ENCODE peak calls at places on chromosomes 16 and 17, in five cellular contexts. One of them, this sample, is unnamed.

GRCh38 chr16:52964290-52964689 is 88.4 kb downstream of the CHD9NB start:
- DNase-seq in A549: no peak
- DNase-seq in suprapubic skin: no peak
- DNase-seq in ovary: no peak
- DNase-seq in Peyer's patch: no peak
- DNase-seq in this sample: no peak

GRCh38 chr16:5024632-5025031 is 9.1 kb downstream of the NAGPA start:
- DNase-seq in A549: peak
- DNase-seq in suprapubic skin: no peak
- DNase-seq in ovary: no peak
- DNase-seq in Peyer's patch: no peak
- DNase-seq in this sample: peak

GRCh38 chr17:16190703-16191360 is 24.5 kb downstream of the NCOR1 start:
- DNase-seq in A549: no peak
- DNase-seq in suprapubic skin: no peak
- DNase-seq in ovary: no peak
- DNase-seq in Peyer's patch: no peak
- DNase-seq in this sample: no peak

GRCh38 chr17:47729486-47729885 is 3.5 kb upstream of the TBX21 start:
- DNase-seq in A549: no peak
- DNase-seq in suprapubic skin: no peak
- DNase-seq in ovary: no peak
- DNase-seq in Peyer's patch: no peak
- DNase-seq in this sample: no peak

GRCh38 chr16:88088161-88088581 is 136.9 kb downstream of the BANP start:
- DNase-seq in A549: no peak
- DNase-seq in suprapubic skin: no peak
- DNase-seq in ovary: no peak
- DNase-seq in Peyer's patch: no peak
- DNase-seq in this sample: no peak

GRCh38 chr17:21376835-21377690 is 906 bp downstream of the KCNJ12 start:
- DNase-seq in A549: peak
- DNase-seq in suprapubic skin: no peak
- DNase-seq in ovary: no peak
- DNase-seq in Peyer's patch: no peak
- DNase-seq in this sample: peak

GRCh38 chr17:78329263-78330059 is 30.4 kb downstream of the SOCS3 start:
- DNase-seq in A549: no peak
- DNase-seq in suprapubic skin: no peak
- DNase-seq in ovary: peak
- DNase-seq in Peyer's patch: no peak
- DNase-seq in this sample: no peak

GRCh38 chr17:58238147-58238634 is at the start of gene LPO:
- DNase-seq in A549: no peak
- DNase-seq in suprapubic skin: no peak
- DNase-seq in ovary: no peak
- DNase-seq in Peyer's patch: no peak
- DNase-seq in this sample: no peak

GRCh38 chr16:81995651-81996050 is 15.6 kb downstream of the SDR42E1 start:
- DNase-seq in A549: no peak
- DNase-seq in suprapubic skin: no peak
- DNase-seq in ovary: no peak
- DNase-seq in Peyer's patch: no peak
- DNase-seq in this sample: no peak

GRCh38 chr17:62657664-62658063 is 30.2 kb downstream of the MRC2 start:
- DNase-seq in A549: no peak
- DNase-seq in suprapubic skin: no peak
- DNase-seq in ovary: no peak
- DNase-seq in Peyer's patch: no peak
- DNase-seq in this sample: no peak

GRCh38 chr17:63431939-63432804 is 13.9 kb downstream of the CYB561 start:
- DNase-seq in A549: no peak
- DNase-seq in suprapubic skin: no peak
- DNase-seq in ovary: no peak
- DNase-seq in Peyer's patch: peak
- DNase-seq in this sample: no peak

GRCh38 chr17:80931421-80932265 is 60.0 kb upstream of the CHMP6 start:
- DNase-seq in A549: no peak
- DNase-seq in suprapubic skin: no peak
- DNase-seq in ovary: no peak
- DNase-seq in Peyer's patch: peak
- DNase-seq in this sample: no peak

GRCh38 chr17:8056232-8056975 is 17.5 kb downstream of the ALOX15B start:
- DNase-seq in A549: no peak
- DNase-seq in suprapubic skin: peak
- DNase-seq in ovary: no peak
- DNase-seq in Peyer's patch: peak
- DNase-seq in this sample: peak

GRCh38 chr16:79171504-79172240 is 428.9 kb downstream of the MAF start:
- DNase-seq in A549: no peak
- DNase-seq in suprapubic skin: no peak
- DNase-seq in ovary: no peak
- DNase-seq in Peyer's patch: no peak
- DNase-seq in this sample: no peak

GRCh38 chr17:72710834-72711233 is 381.7 kb downstream of the SLC39A11 start:
- DNase-seq in A549: no peak
- DNase-seq in suprapubic skin: no peak
- DNase-seq in ovary: no peak
- DNase-seq in Peyer's patch: no peak
- DNase-seq in this sample: no peak

GRCh38 chr16:64051826-64052225 is 1070.0 kb downstream of the CDH11 start:
- DNase-seq in A549: no peak
- DNase-seq in suprapubic skin: no peak
- DNase-seq in ovary: no peak
- DNase-seq in Peyer's patch: no peak
- DNase-seq in this sample: no peak

GRCh38 chr16:80158766-80159165 is 382.0 kb upstream of the DYNLRB2 start:
- DNase-seq in A549: peak
- DNase-seq in suprapubic skin: no peak
- DNase-seq in ovary: no peak
- DNase-seq in Peyer's patch: no peak
- DNase-seq in this sample: no peak

GRCh38 chr16:31112711-31113419 is 4.6 kb upstream of the KAT8 start:
- DNase-seq in A549: no peak
- DNase-seq in suprapubic skin: no peak
- DNase-seq in ovary: no peak
- DNase-seq in Peyer's patch: no peak
- DNase-seq in this sample: peak

GRCh38 chr16:10594312-10594950 is 14.0 kb upstream of the EMP2 start:
- DNase-seq in A549: no peak
- DNase-seq in suprapubic skin: peak
- DNase-seq in ovary: no peak
- DNase-seq in Peyer's patch: peak
- DNase-seq in this sample: no peak

GRCh38 chr17:2393184-2393953 is 7.5 kb downstream of the MNT start:
- DNase-seq in A549: peak
- DNase-seq in suprapubic skin: peak
- DNase-seq in ovary: peak
- DNase-seq in Peyer's patch: peak
- DNase-seq in this sample: peak

GRCh38 chr17:64437944-64438525 is 10.9 kb upstream of the MILR1 start:
- DNase-seq in A549: no peak
- DNase-seq in suprapubic skin: no peak
- DNase-seq in ovary: no peak
- DNase-seq in Peyer's patch: no peak
- DNase-seq in this sample: no peak

GRCh38 chr16:35575432-35575821 is 2116.0 kb downstream of the TP53TG3F start:
- DNase-seq in A549: no peak
- DNase-seq in suprapubic skin: no peak
- DNase-seq in ovary: no peak
- DNase-seq in Peyer's patch: no peak
- DNase-seq in this sample: no peak

GRCh38 chr17:80957461-80957941 is 34.1 kb upstream of the CHMP6 start:
- DNase-seq in A549: no peak
- DNase-seq in suprapubic skin: no peak
- DNase-seq in ovary: no peak
- DNase-seq in Peyer's patch: no peak
- DNase-seq in this sample: peak

GRCh38 chr16:67451704-67452435 is 20.9 kb downstream of the HSD11B2 start:
- DNase-seq in A549: no peak
- DNase-seq in suprapubic skin: no peak
- DNase-seq in ovary: no peak
- DNase-seq in Peyer's patch: peak
- DNase-seq in this sample: peak

GRCh38 chr17:29070795-29071194 is 27.9 kb downstream of the PIPOX start:
- DNase-seq in A549: no peak
- DNase-seq in suprapubic skin: no peak
- DNase-seq in ovary: no peak
- DNase-seq in Peyer's patch: no peak
- DNase-seq in this sample: no peak

GRCh38 chr17:82098939-82099765 is 1.1 kb upstream of the FASN start:
- DNase-seq in A549: no peak
- DNase-seq in suprapubic skin: no peak
- DNase-seq in ovary: no peak
- DNase-seq in Peyer's patch: no peak
- DNase-seq in this sample: no peak
- TF ChIP-seq POLR2A in A549: no peak
- TF ChIP-seq POLR2A in suprapubic skin: no peak
- TF ChIP-seq POLR2A in ovary: no peak
- TF ChIP-seq POLR2A in Peyer's patch: no peak
- TF ChIP-seq POLR2A in this sample: no peak

GRCh38 chr17:50520483-50520882 is 12.1 kb upstream of the EPN3 start:
- DNase-seq in A549: no peak
- DNase-seq in suprapubic skin: no peak
- DNase-seq in ovary: no peak
- DNase-seq in Peyer's patch: no peak
- DNase-seq in this sample: no peak

GRCh38 chr17:50517504-50518264 is 9.4 kb downstream of the MYCBPAP start:
- DNase-seq in A549: no peak
- DNase-seq in suprapubic skin: no peak
- DNase-seq in ovary: no peak
- DNase-seq in Peyer's patch: no peak
- DNase-seq in this sample: no peak

GRCh38 chr17:50519141-50519834 is 11.0 kb downstream of the MYCBPAP start:
- DNase-seq in A549: no peak
- DNase-seq in suprapubic skin: no peak
- DNase-seq in ovary: no peak
- DNase-seq in Peyer's patch: no peak
- DNase-seq in this sample: no peak

GRCh38 chr17:50516980-50517379 is 8.7 kb downstream of the MYCBPAP start:
- DNase-seq in A549: no peak
- DNase-seq in suprapubic skin: no peak
- DNase-seq in ovary: no peak
- DNase-seq in Peyer's patch: no peak
- DNase-seq in this sample: no peak

DNA sequence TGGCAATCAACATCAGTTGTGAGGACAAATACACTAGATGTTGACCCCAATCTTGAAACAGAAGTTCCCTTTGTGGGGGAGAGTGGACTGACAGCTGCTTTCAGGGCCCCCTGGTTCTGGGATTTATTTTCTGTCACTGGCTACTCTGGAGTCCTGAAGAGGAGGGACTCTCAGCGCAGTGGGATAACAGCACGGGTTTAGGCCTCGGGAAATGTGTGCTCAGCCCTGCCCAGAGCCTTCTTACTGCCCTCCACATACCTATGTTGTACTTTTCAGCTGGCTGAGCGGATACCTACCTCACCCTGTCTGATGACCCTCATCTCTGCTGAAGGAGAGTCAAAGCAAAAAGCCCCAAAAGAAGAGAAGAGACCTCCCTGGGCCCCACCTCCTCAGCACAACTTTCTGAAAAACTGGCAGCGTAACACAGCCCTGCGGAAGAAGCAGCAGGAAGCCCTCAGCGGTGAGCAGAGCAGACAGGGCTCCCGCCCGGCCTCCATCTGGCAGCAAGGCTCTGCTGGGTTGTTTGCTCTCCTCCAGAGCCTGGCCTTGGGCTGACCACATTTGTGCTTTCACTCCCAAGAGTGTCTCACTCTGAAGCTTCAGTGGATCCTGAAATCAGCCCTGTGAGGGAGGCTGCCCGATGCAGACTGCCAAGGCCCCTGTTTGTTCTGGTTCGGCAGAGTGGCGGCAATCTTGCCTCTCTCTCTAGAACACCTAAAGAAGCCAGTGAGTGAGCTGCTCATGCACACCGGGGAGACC is 10.2 kb downstream of the MYCBPAP start:
- DNase-seq in A549: no peak
- DNase-seq in suprapubic skin: no peak
- DNase-seq in ovary: peak
- DNase-seq in Peyer's patch: no peak
- DNase-seq in this sample: no peak
- H3K27ac ChIP-seq in A549: no peak
- H3K27ac ChIP-seq in suprapubic skin: peak
- H3K27ac ChIP-seq in ovary: peak
- H3K27ac ChIP-seq in Peyer's patch: no peak
- H3K27ac ChIP-seq in this sample: no peak

GRCh38 chr16:29730649-29731048 is 15.1 kb downstream of the C16orf54 start:
- DNase-seq in A549: no peak
- DNase-seq in suprapubic skin: no peak
- DNase-seq in ovary: no peak
- DNase-seq in Peyer's patch: no peak
- DNase-seq in this sample: no peak
- TF ChIP-seq POLR2A in A549: no peak
- TF ChIP-seq POLR2A in suprapubic skin: no peak
- TF ChIP-seq POLR2A in ovary: no peak
- TF ChIP-seq POLR2A in Peyer's patch: no peak
- TF ChIP-seq POLR2A in this sample: no peak

GRCh38 chr17:45380046-45380765 is 52.5 kb downstream of the ARHGAP27 start:
- DNase-seq in A549: no peak
- DNase-seq in suprapubic skin: no peak
- DNase-seq in ovary: no peak
- DNase-seq in Peyer's patch: no peak
- DNase-seq in this sample: no peak
- H3K27ac ChIP-seq in A549: no peak
- H3K27ac ChIP-seq in suprapubic skin: no peak
- H3K27ac ChIP-seq in ovary: no peak
- H3K27ac ChIP-seq in Peyer's patch: no peak
- H3K27ac ChIP-seq in this sample: no peak

GRCh38 chr16:70457446-70457845 is 3.1 kb downstream of the FCSK start:
- DNase-seq in A549: no peak
- DNase-seq in suprapubic skin: no peak
- DNase-seq in ovary: no peak
- DNase-seq in Peyer's patch: no peak
- DNase-seq in this sample: no peak
- TF ChIP-seq POLR2A in A549: no peak
- TF ChIP-seq POLR2A in suprapubic skin: no peak
- TF ChIP-seq POLR2A in ovary: no peak
- TF ChIP-seq POLR2A in Peyer's patch: no peak
- TF ChIP-seq POLR2A in this sample: no peak

GRCh38 chr16:49556252-49557069 is 182.9 kb downstream of the C16orf78 start:
- DNase-seq in A549: peak
- DNase-seq in suprapubic skin: no peak
- DNase-seq in ovary: no peak
- DNase-seq in Peyer's patch: peak
- DNase-seq in this sample: no peak
- H3K27ac ChIP-seq in A549: no peak
- H3K27ac ChIP-seq in suprapubic skin: no peak
- H3K27ac ChIP-seq in ovary: no peak
- H3K27ac ChIP-seq in Peyer's patch: no peak
- H3K27ac ChIP-seq in this sample: peak